ENCODE peak calls at places on chromosome 6, in five cellular contexts. One of them, this sample, is unnamed.

GRCh38 chr6:37668251-37668650 is 29.4 kb downstream of the MDGA1 start:
- DNase-seq in foreskin keratinocyte: peak
- DNase-seq in ovary: no peak
- DNase-seq in prostate gland: no peak
- DNase-seq in psoas muscle: no peak
- DNase-seq in this sample: peak

GRCh38 chr6:49202923-49203322 is 260.1 kb downstream of the MMUT start:
- DNase-seq in foreskin keratinocyte: peak
- DNase-seq in ovary: no peak
- DNase-seq in prostate gland: no peak
- DNase-seq in psoas muscle: no peak
- DNase-seq in this sample: no peak

GRCh38 chr6:96116674-96117073 is 100.9 kb downstream of the FUT9 start:
- DNase-seq in foreskin keratinocyte: no peak
- DNase-seq in ovary: no peak
- DNase-seq in prostate gland: no peak
- DNase-seq in psoas muscle: no peak
- DNase-seq in this sample: no peak

GRCh38 chr6:114421219-114421618 is 78.4 kb upstream of the HS3ST5 start:
- DNase-seq in foreskin keratinocyte: no peak
- DNase-seq in ovary: no peak
- DNase-seq in prostate gland: no peak
- DNase-seq in psoas muscle: no peak
- DNase-seq in this sample: no peak

GRCh38 chr6:168238159-168238887 is 81.3 kb downstream of the DACT2 start:
- DNase-seq in foreskin keratinocyte: no peak
- DNase-seq in ovary: no peak
- DNase-seq in prostate gland: peak
- DNase-seq in psoas muscle: no peak
- DNase-seq in this sample: peak

GRCh38 chr6:167570460-167571400 is 245.8 kb downstream of the TTLL2 start:
- DNase-seq in foreskin keratinocyte: no peak
- DNase-seq in ovary: no peak
- DNase-seq in prostate gland: no peak
- DNase-seq in psoas muscle: no peak
- DNase-seq in this sample: peak

GRCh38 chr6:97572943-97573342 is 289.9 kb upstream of the MMS22L start:
- DNase-seq in foreskin keratinocyte: peak
- DNase-seq in ovary: no peak
- DNase-seq in prostate gland: no peak
- DNase-seq in psoas muscle: no peak
- DNase-seq in this sample: no peak

GRCh38 chr6:51613558-51613957 is 473.9 kb downstream of the PKHD1 start:
- DNase-seq in foreskin keratinocyte: no peak
- DNase-seq in ovary: no peak
- DNase-seq in prostate gland: no peak
- DNase-seq in psoas muscle: no peak
- DNase-seq in this sample: no peak

GRCh38 chr6:167840526-167841179 is 13.9 kb downstream of the AFDN start:
- DNase-seq in foreskin keratinocyte: no peak
- DNase-seq in ovary: no peak
- DNase-seq in prostate gland: no peak
- DNase-seq in psoas muscle: no peak
- DNase-seq in this sample: no peak

GRCh38 chr6:8436956-8437355 is 1.6 kb upstream of the SLC35B3 start:
- DNase-seq in foreskin keratinocyte: no peak
- DNase-seq in ovary: no peak
- DNase-seq in prostate gland: no peak
- DNase-seq in psoas muscle: no peak
- DNase-seq in this sample: no peak

GRCh38 chr6:167113935-167114910 is 8.7 kb upstream of the CCR6 start:
- DNase-seq in foreskin keratinocyte: no peak
- DNase-seq in ovary: no peak
- DNase-seq in prostate gland: no peak
- DNase-seq in psoas muscle: no peak
- DNase-seq in this sample: no peak

GRCh38 chr6:111992851-111993250 is 61.1 kb upstream of the CCN6 start:
- DNase-seq in foreskin keratinocyte: no peak
- DNase-seq in ovary: no peak
- DNase-seq in prostate gland: no peak
- DNase-seq in psoas muscle: no peak
- DNase-seq in this sample: peak

GRCh38 chr6:56357616-56358373 is 110.4 kb upstream of the COL21A1 start:
- DNase-seq in foreskin keratinocyte: peak
- DNase-seq in ovary: no peak
- DNase-seq in prostate gland: no peak
- DNase-seq in psoas muscle: no peak
- DNase-seq in this sample: no peak

GRCh38 chr6:134589512-134589911 is 271.6 kb upstream of the SGK1 start:
- DNase-seq in foreskin keratinocyte: peak
- DNase-seq in ovary: no peak
- DNase-seq in prostate gland: no peak
- DNase-seq in psoas muscle: no peak
- DNase-seq in this sample: peak

GRCh38 chr6:136396908-136397307 is 107.3 kb upstream of the BCLAF1 start:
- DNase-seq in foreskin keratinocyte: no peak
- DNase-seq in ovary: no peak
- DNase-seq in prostate gland: no peak
- DNase-seq in psoas muscle: no peak
- DNase-seq in this sample: no peak

GRCh38 chr6:149218915-149219314 is 98.6 kb upstream of the TAB2 start:
- DNase-seq in foreskin keratinocyte: no peak
- DNase-seq in ovary: no peak
- DNase-seq in prostate gland: no peak
- DNase-seq in psoas muscle: no peak
- DNase-seq in this sample: no peak

GRCh38 chr6:32056254-32056653 is 18.0 kb downstream of the CYP21A2 start:
- DNase-seq in foreskin keratinocyte: no peak
- DNase-seq in ovary: no peak
- DNase-seq in prostate gland: no peak
- DNase-seq in psoas muscle: no peak
- DNase-seq in this sample: no peak

GRCh38 chr6:13248053-13248452 is 80.3 kb downstream of the TBC1D7 start:
- DNase-seq in foreskin keratinocyte: peak
- DNase-seq in ovary: no peak
- DNase-seq in prostate gland: peak
- DNase-seq in psoas muscle: no peak
- DNase-seq in this sample: peak

GRCh38 chr6:56368484-56368883 is 121.1 kb upstream of the COL21A1 start:
- DNase-seq in foreskin keratinocyte: no peak
- DNase-seq in ovary: no peak
- DNase-seq in prostate gland: no peak
- DNase-seq in psoas muscle: no peak
- DNase-seq in this sample: no peak

GRCh38 chr6:104187616-104188015 is 672.1 kb downstream of the HACE1 start:
- DNase-seq in foreskin keratinocyte: no peak
- DNase-seq in ovary: no peak
- DNase-seq in prostate gland: no peak
- DNase-seq in psoas muscle: no peak
- DNase-seq in this sample: no peak

GRCh38 chr6:133191323-133191722 is 49.8 kb upstream of the EYA4 start:
- DNase-seq in foreskin keratinocyte: no peak
- DNase-seq in ovary: no peak
- DNase-seq in prostate gland: no peak
- DNase-seq in psoas muscle: no peak
- DNase-seq in this sample: no peak

DNA sequence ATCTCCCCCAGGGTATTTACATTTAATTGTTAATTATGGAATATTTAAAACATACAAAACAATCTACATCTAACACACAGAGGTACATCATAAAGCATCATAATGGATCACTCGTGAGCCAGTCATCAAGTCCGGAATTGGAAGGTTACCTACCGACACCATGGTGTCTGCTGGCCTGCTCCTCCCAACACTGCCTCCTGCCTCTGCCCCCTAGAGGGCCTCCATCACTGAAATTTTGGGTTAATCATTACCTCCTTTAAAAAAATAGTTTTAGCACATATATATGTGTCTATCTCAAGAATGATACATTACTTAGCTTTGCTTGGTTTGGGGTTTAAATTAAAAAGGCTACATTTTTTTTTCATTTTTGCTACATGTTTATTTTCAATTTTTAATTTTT is 114.6 kb upstream of the PDE10A start:
- DNase-seq in foreskin keratinocyte: no peak
- DNase-seq in ovary: no peak
- DNase-seq in prostate gland: no peak
- DNase-seq in psoas muscle: no peak
- DNase-seq in this sample: no peak
- TF ChIP-seq CTCF in foreskin keratinocyte: no peak
- TF ChIP-seq CTCF in ovary: no peak
- TF ChIP-seq CTCF in prostate gland: no peak
- TF ChIP-seq CTCF in psoas muscle: no peak
- TF ChIP-seq CTCF in this sample: no peak

DNA sequence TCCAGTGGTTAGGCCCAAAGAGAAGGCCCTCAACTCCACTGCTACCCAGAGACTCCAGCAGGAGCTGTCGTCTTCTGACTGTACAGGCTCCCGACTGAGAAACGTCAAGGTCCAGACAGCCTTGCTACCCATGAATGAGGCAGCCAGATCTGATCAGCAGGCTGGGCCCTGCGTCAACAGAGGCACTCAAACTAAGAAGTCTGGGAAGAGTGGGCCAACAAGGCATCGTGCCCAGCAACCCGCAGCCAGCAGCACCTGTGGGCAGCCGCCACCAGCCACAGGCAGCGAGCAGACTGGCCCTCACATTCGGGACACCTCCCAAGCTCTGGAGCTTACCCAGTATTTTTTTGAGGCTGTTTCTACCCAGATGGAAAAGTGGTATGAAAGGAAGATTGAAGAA is 8.1 kb downstream of the LYRM2 start:
- DNase-seq in foreskin keratinocyte: no peak
- DNase-seq in ovary: no peak
- DNase-seq in prostate gland: no peak
- DNase-seq in psoas muscle: no peak
- DNase-seq in this sample: no peak
- H3K27ac ChIP-seq in foreskin keratinocyte: no peak
- H3K27ac ChIP-seq in ovary: no peak
- H3K27ac ChIP-seq in prostate gland: no peak
- H3K27ac ChIP-seq in psoas muscle: no peak
- H3K27ac ChIP-seq in this sample: no peak

GRCh38 chr6:110534731-110535164 is 58.3 kb upstream of the SLC22A16 start:
- DNase-seq in foreskin keratinocyte: no peak
- DNase-seq in ovary: no peak
- DNase-seq in prostate gland: peak
- DNase-seq in psoas muscle: no peak
- DNase-seq in this sample: no peak
- TF ChIP-seq CTCF in foreskin keratinocyte: no peak
- TF ChIP-seq CTCF in ovary: no peak
- TF ChIP-seq CTCF in prostate gland: peak
- TF ChIP-seq CTCF in psoas muscle: no peak
- TF ChIP-seq CTCF in this sample: no peak

GRCh38 chr6:25939593-25939992 is 9.1 kb upstream of the SLC17A2 start:
- DNase-seq in foreskin keratinocyte: no peak
- DNase-seq in ovary: no peak
- DNase-seq in prostate gland: no peak
- DNase-seq in psoas muscle: no peak
- DNase-seq in this sample: no peak
- H3K27ac ChIP-seq in foreskin keratinocyte: no peak
- H3K27ac ChIP-seq in ovary: no peak
- H3K27ac ChIP-seq in prostate gland: no peak
- H3K27ac ChIP-seq in psoas muscle: no peak
- H3K27ac ChIP-seq in this sample: no peak

GRCh38 chr6:141610741-141611140 is 522.0 kb upstream of the GJE1 start:
- DNase-seq in foreskin keratinocyte: no peak
- DNase-seq in ovary: no peak
- DNase-seq in prostate gland: no peak
- DNase-seq in psoas muscle: no peak
- DNase-seq in this sample: peak
- TF ChIP-seq CTCF in foreskin keratinocyte: peak
- TF ChIP-seq CTCF in ovary: no peak
- TF ChIP-seq CTCF in prostate gland: no peak
- TF ChIP-seq CTCF in psoas muscle: no peak
- TF ChIP-seq CTCF in this sample: no peak

GRCh38 chr6:6379573-6379972 is 59.1 kb upstream of the F13A1 start:
- DNase-seq in foreskin keratinocyte: no peak
- DNase-seq in ovary: no peak
- DNase-seq in prostate gland: no peak
- DNase-seq in psoas muscle: no peak
- DNase-seq in this sample: no peak

GRCh38 chr6:6386010-6386409 is 65.5 kb upstream of the F13A1 start:
- DNase-seq in foreskin keratinocyte: no peak
- DNase-seq in ovary: no peak
- DNase-seq in prostate gland: no peak
- DNase-seq in psoas muscle: no peak
- DNase-seq in this sample: peak

GRCh38 chr6:6384520-6384919 is 64.1 kb upstream of the F13A1 start:
- DNase-seq in foreskin keratinocyte: no peak
- DNase-seq in ovary: no peak
- DNase-seq in prostate gland: no peak
- DNase-seq in psoas muscle: no peak
- DNase-seq in this sample: no peak
- H3K27ac ChIP-seq in foreskin keratinocyte: no peak
- H3K27ac ChIP-seq in ovary: no peak
- H3K27ac ChIP-seq in prostate gland: no peak
- H3K27ac ChIP-seq in psoas muscle: no peak
- H3K27ac ChIP-seq in this sample: no peak

GRCh38 chr6:116881236-116881635 is 4.2 kb downstream of the RFX6 start:
- DNase-seq in foreskin keratinocyte: no peak
- DNase-seq in ovary: no peak
- DNase-seq in prostate gland: no peak
- DNase-seq in psoas muscle: no peak
- DNase-seq in this sample: no peak
- TF ChIP-seq CTCF in foreskin keratinocyte: peak
- TF ChIP-seq CTCF in ovary: no peak
- TF ChIP-seq CTCF in prostate gland: no peak
- TF ChIP-seq CTCF in psoas muscle: no peak
- TF ChIP-seq CTCF in this sample: no peak

GRCh38 chr6:44431118-44431725 is 43.7 kb downstream of the CDC5L start:
- DNase-seq in foreskin keratinocyte: no peak
- DNase-seq in ovary: peak
- DNase-seq in prostate gland: peak
- DNase-seq in psoas muscle: peak
- DNase-seq in this sample: peak
- H3K27ac ChIP-seq in foreskin keratinocyte: no peak
- H3K27ac ChIP-seq in ovary: no peak
- H3K27ac ChIP-seq in prostate gland: peak
- H3K27ac ChIP-seq in psoas muscle: peak
- H3K27ac ChIP-seq in this sample: no peak

DNA sequence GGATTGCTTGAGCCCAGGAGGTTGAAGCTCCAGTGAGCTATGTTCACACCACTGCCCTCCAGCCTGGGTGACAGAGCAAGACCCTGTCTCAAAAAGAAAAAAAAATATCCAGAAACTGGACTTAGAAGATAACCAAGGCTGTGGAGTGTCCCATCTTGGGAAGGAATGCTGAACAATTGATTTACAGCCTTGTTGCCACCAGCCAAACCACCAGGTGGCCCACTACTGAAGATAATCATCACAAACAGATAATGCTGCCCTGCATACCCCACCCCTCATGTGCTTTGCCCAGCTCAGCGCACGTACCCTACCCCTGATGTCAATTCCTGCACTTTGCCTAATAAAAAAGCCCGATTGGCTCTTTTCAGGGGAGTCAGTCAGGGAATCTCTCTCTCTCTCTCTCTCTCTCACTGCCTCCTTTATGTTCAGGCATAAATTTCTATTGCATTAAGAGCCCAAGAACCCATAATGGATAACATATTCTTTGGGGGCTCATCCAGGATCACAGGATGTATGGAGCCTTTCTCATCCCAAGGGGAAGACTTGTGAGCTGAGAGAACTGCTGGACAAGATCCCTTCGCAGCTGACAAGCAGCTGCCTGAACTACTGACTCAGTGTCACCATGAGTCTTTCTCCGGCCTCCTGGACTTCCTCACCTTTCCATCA is 166.4 kb downstream of the CD24 start:
- DNase-seq in foreskin keratinocyte: no peak
- DNase-seq in ovary: no peak
- DNase-seq in prostate gland: no peak
- DNase-seq in psoas muscle: no peak
- DNase-seq in this sample: no peak
- TF ChIP-seq CTCF in foreskin keratinocyte: no peak
- TF ChIP-seq CTCF in ovary: no peak
- TF ChIP-seq CTCF in prostate gland: no peak
- TF ChIP-seq CTCF in psoas muscle: no peak
- TF ChIP-seq CTCF in this sample: no peak